ENCODE peak calls at places on chromosomes 3 and 15, in five cellular contexts. Y is sigmoid colon, O is fibroblast of mammary gland, P is fibroblast of pulmonary artery, N is brain microvascular endothelial cell. A is an unnamed sample.

GRCh38 chr3:183254816-183255730 is 2.0 kb downstream of the B3GNT5 start:
- DNase-seq in P (peak), N (no peak), Y (peak), O (peak), A (peak)

GRCh38 chr15:81485806-81486205 is 111.8 kb upstream of the TMC3 start:
- DNase-seq in Y (no peak), N (no peak), P (no peak), O (no peak), A (no peak)

GRCh38 chr3:107193114-107193513 is 184.1 kb upstream of the CCDC54 start:
- DNase-seq in N (no peak), P (no peak), O (peak), Y (no peak), A (no peak)

GRCh38 chr3:10289785-10290355 is 2.9 kb downstream of the GHRL start:
- DNase-seq in O (no peak), N (no peak), Y (no peak), P (no peak), A (no peak)

GRCh38 chr3:50532062-50532705 is 28.8 kb upstream of the CACNA2D2 start:
- DNase-seq in N (peak), O (no peak), P (no peak), Y (no peak), A (peak)

GRCh38 chr15:49877117-49877860 is 241.7 kb downstream of the ATP8B4 start:
- DNase-seq in O (peak), P (peak), N (no peak), Y (no peak), A (peak)

GRCh38 chr15:29364429-29365078 is 94.9 kb upstream of the NSMCE3 start:
- DNase-seq in P (peak), N (peak), Y (no peak), O (peak), A (peak)

GRCh38 chr3:190260301-190260700 is 61.9 kb downstream of the CLDN1 start:
- DNase-seq in Y (no peak), N (no peak), P (no peak), O (no peak), A (no peak)

GRCh38 chr3:4476507-4476906 is 9.4 kb upstream of the SUMF1 start:
- DNase-seq in O (no peak), Y (no peak), N (no peak), P (peak), A (no peak)

GRCh38 chr3:172101107-172101506 is 61.7 kb downstream of the FNDC3B start:
- DNase-seq in P (no peak), Y (no peak), O (no peak), N (no peak), A (no peak)

GRCh38 chr15:63221346-63221745 is 31.9 kb downstream of the RAB8B start:
- DNase-seq in O (peak), P (peak), Y (peak), N (no peak), A (peak)

GRCh38 chr3:155281892-155282291 is 11.6 kb downstream of the STRIT1 start:
- DNase-seq in O (peak), Y (no peak), P (peak), N (no peak), A (peak)

GRCh38 chr15:25790003-25790660 is 73.0 kb downstream of the ATP10A start:
- DNase-seq in Y (peak), N (peak), P (peak), O (peak), A (peak)

DNA sequence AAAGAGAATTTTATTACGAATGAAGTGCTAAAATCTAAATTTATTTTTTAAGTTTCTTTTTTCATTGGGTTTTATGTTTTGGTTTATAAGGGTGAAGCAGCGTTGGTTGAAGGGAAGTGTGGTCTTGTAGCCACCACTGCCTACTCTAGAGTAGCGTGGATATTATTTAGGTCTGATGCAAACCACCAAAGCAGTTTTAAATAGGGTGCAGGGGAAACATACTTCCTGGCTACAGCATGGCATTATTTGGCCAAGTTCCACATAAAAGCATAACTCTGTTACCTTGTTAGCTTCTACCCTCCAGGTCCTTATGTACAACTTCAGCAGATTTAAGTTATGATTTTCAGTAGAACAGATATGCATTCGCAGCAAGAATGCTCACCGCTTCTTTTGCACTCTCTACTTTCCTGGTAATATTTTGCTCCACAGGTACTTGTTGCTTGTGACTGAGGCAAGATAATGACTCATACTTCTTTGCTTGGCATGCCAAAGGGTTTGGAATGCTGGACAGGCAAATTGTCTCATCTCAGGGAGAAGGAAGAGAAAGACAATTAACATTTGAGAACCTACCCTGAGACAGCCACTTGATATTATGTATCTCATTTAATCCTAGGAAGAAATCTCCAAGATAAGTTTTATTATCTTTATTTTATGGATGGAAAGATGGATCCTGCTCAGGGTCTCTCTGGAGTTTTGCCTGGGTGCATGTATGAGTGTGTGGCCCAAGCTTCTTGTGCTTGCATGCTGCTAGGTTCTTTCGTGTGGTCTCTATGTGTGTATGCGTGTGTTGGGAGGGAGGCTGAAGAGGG is 5.4 kb downstream of the TGFBR2 start:
- DNase-seq in P (peak), O (peak), N (peak), Y (no peak), A (peak)
- H3K4me3 ChIP-seq in P (peak), O (peak), N (no peak), Y (no peak), A (no peak)

GRCh38 chr3:100097919-100098896 is 16.1 kb downstream of the FILIP1L start:
- DNase-seq in N (no peak), Y (no peak), P (no peak), O (no peak), A (peak)
- H3K4me3 ChIP-seq in N (no peak), Y (no peak), P (no peak), O (no peak), A (no peak)

GRCh38 chr15:74787251-74788041 is 5.6 kb downstream of the CSK start:
- DNase-seq in Y (peak), O (peak), N (peak), P (peak), A (peak)
- H3K4me3 ChIP-seq in Y (no peak), O (no peak), N (no peak), P (no peak), A (no peak)

GRCh38 chr15:78265752-78266224 is 1.4 kb downstream of the DNAJA4 start:
- DNase-seq in N (peak), P (peak), Y (no peak), O (peak), A (peak)

GRCh38 chr15:78265137-78265460 is 737 bp downstream of the DNAJA4 start:
- DNase-seq in O (no peak), Y (no peak), N (no peak), P (no peak), A (no peak)

GRCh38 chr15:78264304-78265136 is at the start of gene DNAJA4:
- DNase-seq in P (peak), Y (peak), O (peak), N (no peak), A (peak)

GRCh38 chr15:78263351-78263781 is 996 bp upstream of the DNAJA4 start:
- DNase-seq in Y (no peak), N (no peak), O (no peak), P (no peak), A (no peak)

DNA sequence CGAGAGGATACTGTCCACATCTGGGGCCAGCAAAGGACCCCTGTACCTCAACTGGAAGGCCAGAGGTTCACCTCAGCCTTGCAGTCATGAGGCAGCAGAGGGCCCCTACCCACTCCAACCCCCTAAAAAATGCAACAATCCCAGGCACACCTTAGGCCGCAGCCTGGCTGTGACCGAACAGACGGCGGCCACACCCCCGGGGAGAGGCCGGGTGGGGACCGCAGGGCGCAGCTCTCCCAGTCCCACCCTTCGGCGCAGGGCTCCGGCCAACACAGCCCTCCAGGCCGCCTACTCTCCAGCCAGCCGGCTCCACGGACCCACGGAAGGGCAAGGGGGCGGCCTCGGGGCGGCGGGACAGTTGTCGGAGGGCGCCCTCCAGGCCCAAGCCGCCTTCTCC is 457 bp upstream of the DNAJA4 start:
- DNase-seq in Y (no peak), P (no peak), N (no peak), O (no peak), A (no peak)
- H3K4me3 ChIP-seq in Y (peak), P (no peak), N (peak), O (peak), A (no peak)

GRCh38 chr3:150346956-150347863 is 60.9 kb upstream of the TSC22D2 start:
- DNase-seq in N (peak), O (peak), Y (no peak), P (no peak), A (peak)
- H3K4me3 ChIP-seq in N (no peak), O (no peak), Y (no peak), P (no peak), A (no peak)

GRCh38 chr15:96390986-96391385 is 60.5 kb downstream of the NR2F2 start:
- DNase-seq in P (no peak), O (peak), Y (no peak), N (no peak), A (no peak)

GRCh38 chr15:96393209-96393513 is 62.7 kb downstream of the NR2F2 start:
- DNase-seq in O (no peak), N (no peak), P (no peak), Y (no peak), A (no peak)

GRCh38 chr15:96388673-96389072 is 58.2 kb downstream of the NR2F2 start:
- DNase-seq in O (no peak), P (no peak), N (no peak), Y (no peak), A (no peak)

GRCh38 chr15:96395687-96396086 is 65.2 kb downstream of the NR2F2 start:
- DNase-seq in Y (no peak), O (no peak), N (no peak), P (no peak), A (no peak)

GRCh38 chr15:96392380-96393208 is 62.1 kb downstream of the NR2F2 start:
- DNase-seq in Y (no peak), N (no peak), O (no peak), P (no peak), A (no peak)
- H3K4me3 ChIP-seq in Y (no peak), N (no peak), O (no peak), P (no peak), A (no peak)

GRCh38 chr3:116443096-116443793 is 2.0 kb downstream of the LSAMP start:
- DNase-seq in Y (no peak), P (no peak), N (no peak), O (peak), A (no peak)

GRCh38 chr3:116445291-116445841 is at the start of gene LSAMP:
- DNase-seq in P (peak), O (no peak), N (no peak), Y (peak), A (peak)

GRCh38 chr3:116446037-116446436 is 750 bp upstream of the LSAMP start:
- DNase-seq in P (no peak), O (no peak), N (no peak), Y (no peak), A (no peak)

GRCh38 chr3:116444099-116444700 is 1.1 kb downstream of the LSAMP start:
- DNase-seq in N (no peak), Y (no peak), P (no peak), O (no peak), A (no peak)

GRCh38 chr3:116444819-116445290 is 432 bp downstream of the LSAMP start:
- DNase-seq in P (no peak), O (no peak), N (no peak), Y (peak), A (no peak)
- H3K4me3 ChIP-seq in P (peak), O (peak), N (peak), Y (peak), A (peak)

GRCh38 chr15:79970921-79971434 is at the start of gene BCL2A1:
- DNase-seq in P (peak), O (peak), N (peak), Y (no peak), A (peak)
- H3K4me3 ChIP-seq in P (peak), O (peak), N (peak), Y (no peak), A (no peak)

GRCh38 chr15:96047255-96047931 is 283.1 kb upstream of the NR2F2 start:
- DNase-seq in P (peak), Y (no peak), N (peak), O (peak), A (peak)
- H3K4me3 ChIP-seq in P (peak), Y (no peak), N (peak), O (no peak), A (no peak)

DNA sequence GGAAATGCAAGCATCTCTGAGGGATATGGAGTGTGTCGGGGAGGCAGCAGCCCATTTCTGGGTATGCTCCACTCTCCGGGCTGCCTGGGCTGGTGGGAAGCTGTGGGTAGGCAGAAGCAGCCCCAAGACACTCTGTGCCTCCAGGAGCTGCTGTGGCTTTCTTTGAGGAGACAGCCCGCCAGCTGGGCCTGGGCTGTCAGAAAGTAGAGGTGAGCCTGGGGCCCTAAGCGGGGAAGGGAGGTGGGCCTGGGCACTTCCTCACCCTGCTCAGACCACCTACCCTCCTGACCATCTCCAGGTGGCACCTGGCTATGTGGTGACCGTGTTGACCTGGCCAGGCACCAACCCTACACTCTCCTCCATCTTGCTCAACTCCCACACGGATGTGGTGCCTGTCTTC is 1.7 kb downstream of the ACY1 start:
- DNase-seq in P (no peak), N (no peak), Y (no peak), O (no peak), A (no peak)
- H3K4me3 ChIP-seq in P (no peak), N (no peak), Y (no peak), O (no peak), A (no peak)